ENCODE peak calls at places on chromosomes 11 and 22, in eight cellular contexts. One of them, this sample, is unnamed.

GRCh38 chr11:47756208-47756607 is 10.9 kb downstream of the FNBP4 start:
- DNase-seq in astrocyte of the cerebellum: no peak
- DNase-seq in CD8-positive, alpha-beta T cell: no peak
- DNase-seq in astrocyte: no peak
- DNase-seq in choroid plexus epithelial cell: no peak
- DNase-seq in cardiac muscle cell: no peak
- DNase-seq in HepG2: no peak
- DNase-seq in AG04449: no peak
- DNase-seq in this sample: no peak

GRCh38 chr11:121367434-121367833 is 74.9 kb downstream of the SC5D start:
- DNase-seq in choroid plexus epithelial cell: peak
- DNase-seq in AG04449: no peak
- DNase-seq in astrocyte of the cerebellum: peak
- DNase-seq in cardiac muscle cell: peak
- DNase-seq in CD8-positive, alpha-beta T cell: no peak
- DNase-seq in HepG2: no peak
- DNase-seq in astrocyte: no peak
- DNase-seq in this sample: no peak

GRCh38 chr11:10478574-10479550 is 23.8 kb downstream of the AMPD3 start:
- DNase-seq in HepG2: no peak
- DNase-seq in CD8-positive, alpha-beta T cell: no peak
- DNase-seq in choroid plexus epithelial cell: no peak
- DNase-seq in astrocyte of the cerebellum: no peak
- DNase-seq in AG04449: no peak
- DNase-seq in astrocyte: no peak
- DNase-seq in cardiac muscle cell: no peak
- DNase-seq in this sample: no peak

GRCh38 chr11:119668685-119669084 is 60.3 kb downstream of the NECTIN1 start:
- DNase-seq in choroid plexus epithelial cell: no peak
- DNase-seq in astrocyte: no peak
- DNase-seq in cardiac muscle cell: no peak
- DNase-seq in CD8-positive, alpha-beta T cell: no peak
- DNase-seq in AG04449: no peak
- DNase-seq in HepG2: no peak
- DNase-seq in astrocyte of the cerebellum: no peak
- DNase-seq in this sample: no peak

GRCh38 chr11:116791002-116791812 is 472 bp downstream of the APOA5 start:
- DNase-seq in CD8-positive, alpha-beta T cell: peak
- DNase-seq in cardiac muscle cell: peak
- DNase-seq in AG04449: no peak
- DNase-seq in astrocyte of the cerebellum: peak
- DNase-seq in HepG2: peak
- DNase-seq in astrocyte: no peak
- DNase-seq in choroid plexus epithelial cell: peak
- DNase-seq in this sample: no peak

GRCh38 chr11:60699282-60699681 is at the start of gene MS4A8:
- DNase-seq in AG04449: no peak
- DNase-seq in cardiac muscle cell: no peak
- DNase-seq in CD8-positive, alpha-beta T cell: no peak
- DNase-seq in astrocyte of the cerebellum: no peak
- DNase-seq in astrocyte: no peak
- DNase-seq in HepG2: no peak
- DNase-seq in choroid plexus epithelial cell: peak
- DNase-seq in this sample: no peak

GRCh38 chr11:7514099-7514725 is 413 bp downstream of the PPFIBP2 start:
- DNase-seq in astrocyte of the cerebellum: no peak
- DNase-seq in cardiac muscle cell: peak
- DNase-seq in CD8-positive, alpha-beta T cell: no peak
- DNase-seq in AG04449: no peak
- DNase-seq in choroid plexus epithelial cell: no peak
- DNase-seq in HepG2: no peak
- DNase-seq in astrocyte: no peak
- DNase-seq in this sample: no peak

GRCh38 chr11:34621876-34622275 is 983 bp downstream of the EHF start:
- DNase-seq in HepG2: peak
- DNase-seq in astrocyte: no peak
- DNase-seq in choroid plexus epithelial cell: no peak
- DNase-seq in AG04449: no peak
- DNase-seq in CD8-positive, alpha-beta T cell: no peak
- DNase-seq in cardiac muscle cell: no peak
- DNase-seq in astrocyte of the cerebellum: no peak
- DNase-seq in this sample: no peak

GRCh38 chr11:134024420-134025085 is 44.3 kb upstream of the JAM3 start:
- DNase-seq in CD8-positive, alpha-beta T cell: no peak
- DNase-seq in cardiac muscle cell: no peak
- DNase-seq in AG04449: no peak
- DNase-seq in astrocyte: peak
- DNase-seq in choroid plexus epithelial cell: no peak
- DNase-seq in astrocyte of the cerebellum: no peak
- DNase-seq in HepG2: no peak
- DNase-seq in this sample: no peak

GRCh38 chr22:37562049-37562784 is 1.9 kb downstream of the CDC42EP1 start:
- DNase-seq in CD8-positive, alpha-beta T cell: no peak
- DNase-seq in HepG2: no peak
- DNase-seq in astrocyte of the cerebellum: no peak
- DNase-seq in cardiac muscle cell: no peak
- DNase-seq in astrocyte: no peak
- DNase-seq in AG04449: no peak
- DNase-seq in choroid plexus epithelial cell: no peak
- DNase-seq in this sample: no peak
- TF ChIP-seq CTCF in CD8-positive, alpha-beta T cell: peak
- TF ChIP-seq CTCF in HepG2: no peak
- TF ChIP-seq CTCF in astrocyte of the cerebellum: no peak
- TF ChIP-seq CTCF in cardiac muscle cell: no peak
- TF ChIP-seq CTCF in astrocyte: no peak
- TF ChIP-seq CTCF in AG04449: no peak
- TF ChIP-seq CTCF in choroid plexus epithelial cell: no peak
- TF ChIP-seq CTCF in this sample: no peak

DNA sequence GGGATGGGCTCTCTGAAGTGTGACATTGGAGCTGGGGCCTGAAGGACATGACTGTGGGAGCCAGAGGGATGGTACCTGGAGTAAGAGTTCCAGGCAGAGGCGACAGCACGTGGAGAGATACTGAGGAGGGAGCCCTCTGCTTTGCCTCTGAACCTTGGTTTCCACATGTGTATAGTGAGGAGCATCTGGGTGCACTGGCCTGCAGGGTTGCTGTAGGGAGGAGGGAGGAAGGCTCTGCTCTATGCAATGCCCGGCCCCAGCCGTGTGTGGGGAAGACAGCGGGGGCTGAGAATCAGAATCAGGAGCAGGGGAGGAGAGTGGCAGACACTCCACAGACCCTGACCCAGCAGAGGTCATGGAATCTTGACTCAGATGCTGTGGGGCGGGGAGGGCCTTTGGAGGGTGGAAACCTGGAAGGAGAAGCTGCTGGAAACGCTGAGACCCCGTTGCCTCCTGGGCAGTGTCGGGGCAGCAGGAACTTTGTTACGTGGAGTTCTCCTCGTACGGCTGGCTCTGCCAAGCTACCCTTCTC is 4.0 kb downstream of the SCYL1 start:
- DNase-seq in AG04449: no peak
- DNase-seq in astrocyte: no peak
- DNase-seq in choroid plexus epithelial cell: no peak
- DNase-seq in astrocyte of the cerebellum: no peak
- DNase-seq in CD8-positive, alpha-beta T cell: no peak
- DNase-seq in HepG2: no peak
- DNase-seq in cardiac muscle cell: no peak
- DNase-seq in this sample: no peak
- H3K4me3 ChIP-seq in AG04449: no peak
- H3K4me3 ChIP-seq in astrocyte: no peak
- H3K4me3 ChIP-seq in choroid plexus epithelial cell: no peak
- H3K4me3 ChIP-seq in astrocyte of the cerebellum: no peak
- H3K4me3 ChIP-seq in CD8-positive, alpha-beta T cell: no peak
- H3K4me3 ChIP-seq in HepG2: peak
- H3K4me3 ChIP-seq in cardiac muscle cell: no peak
- H3K4me3 ChIP-seq in this sample: no peak

DNA sequence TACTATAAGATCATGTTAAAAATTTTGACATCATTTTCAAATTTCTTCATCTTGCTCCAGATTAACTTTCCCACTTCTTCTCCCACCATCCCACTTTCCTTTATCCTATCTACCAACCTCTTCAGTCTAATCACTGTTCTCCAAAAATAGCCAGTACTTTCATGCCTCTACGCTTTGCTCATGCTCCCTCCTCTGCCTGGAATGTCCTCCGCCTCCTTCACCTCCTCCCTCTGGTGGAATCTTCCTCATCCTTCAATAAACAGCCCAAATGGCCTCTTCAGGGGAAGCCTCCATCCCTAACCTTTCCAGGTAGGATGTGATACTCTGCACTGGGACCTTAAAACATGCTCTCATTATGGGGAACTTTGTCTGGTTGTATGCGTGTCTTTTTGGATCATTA is 7.8 kb upstream of the CSRP3 start:
- DNase-seq in AG04449: no peak
- DNase-seq in astrocyte: peak
- DNase-seq in CD8-positive, alpha-beta T cell: no peak
- DNase-seq in HepG2: no peak
- DNase-seq in cardiac muscle cell: peak
- DNase-seq in choroid plexus epithelial cell: peak
- DNase-seq in astrocyte of the cerebellum: no peak
- DNase-seq in this sample: no peak
- TF ChIP-seq CTCF in AG04449: no peak
- TF ChIP-seq CTCF in astrocyte: no peak
- TF ChIP-seq CTCF in CD8-positive, alpha-beta T cell: no peak
- TF ChIP-seq CTCF in HepG2: no peak
- TF ChIP-seq CTCF in cardiac muscle cell: peak
- TF ChIP-seq CTCF in choroid plexus epithelial cell: peak
- TF ChIP-seq CTCF in astrocyte of the cerebellum: no peak
- TF ChIP-seq CTCF in this sample: no peak

GRCh38 chr22:42646569-42647525 is 2.3 kb downstream of the CYB5R3 start:
- DNase-seq in astrocyte: peak
- DNase-seq in astrocyte of the cerebellum: no peak
- DNase-seq in HepG2: no peak
- DNase-seq in cardiac muscle cell: peak
- DNase-seq in CD8-positive, alpha-beta T cell: no peak
- DNase-seq in choroid plexus epithelial cell: no peak
- DNase-seq in AG04449: no peak
- DNase-seq in this sample: no peak

GRCh38 chr22:42648017-42648367 is 1.2 kb downstream of the CYB5R3 start:
- DNase-seq in astrocyte of the cerebellum: no peak
- DNase-seq in AG04449: no peak
- DNase-seq in CD8-positive, alpha-beta T cell: no peak
- DNase-seq in cardiac muscle cell: no peak
- DNase-seq in choroid plexus epithelial cell: no peak
- DNase-seq in HepG2: no peak
- DNase-seq in astrocyte: no peak
- DNase-seq in this sample: no peak

GRCh38 chr22:42649261-42650056 is at the start of gene CYB5R3:
- DNase-seq in CD8-positive, alpha-beta T cell: peak
- DNase-seq in astrocyte: peak
- DNase-seq in AG04449: no peak
- DNase-seq in astrocyte of the cerebellum: no peak
- DNase-seq in HepG2: peak
- DNase-seq in cardiac muscle cell: peak
- DNase-seq in choroid plexus epithelial cell: peak
- DNase-seq in this sample: no peak

GRCh38 chr22:42651134-42651533 is 1.9 kb upstream of the CYB5R3 start:
- DNase-seq in HepG2: peak
- DNase-seq in cardiac muscle cell: no peak
- DNase-seq in choroid plexus epithelial cell: no peak
- DNase-seq in astrocyte: peak
- DNase-seq in astrocyte of the cerebellum: no peak
- DNase-seq in CD8-positive, alpha-beta T cell: no peak
- DNase-seq in AG04449: no peak
- DNase-seq in this sample: no peak

DNA sequence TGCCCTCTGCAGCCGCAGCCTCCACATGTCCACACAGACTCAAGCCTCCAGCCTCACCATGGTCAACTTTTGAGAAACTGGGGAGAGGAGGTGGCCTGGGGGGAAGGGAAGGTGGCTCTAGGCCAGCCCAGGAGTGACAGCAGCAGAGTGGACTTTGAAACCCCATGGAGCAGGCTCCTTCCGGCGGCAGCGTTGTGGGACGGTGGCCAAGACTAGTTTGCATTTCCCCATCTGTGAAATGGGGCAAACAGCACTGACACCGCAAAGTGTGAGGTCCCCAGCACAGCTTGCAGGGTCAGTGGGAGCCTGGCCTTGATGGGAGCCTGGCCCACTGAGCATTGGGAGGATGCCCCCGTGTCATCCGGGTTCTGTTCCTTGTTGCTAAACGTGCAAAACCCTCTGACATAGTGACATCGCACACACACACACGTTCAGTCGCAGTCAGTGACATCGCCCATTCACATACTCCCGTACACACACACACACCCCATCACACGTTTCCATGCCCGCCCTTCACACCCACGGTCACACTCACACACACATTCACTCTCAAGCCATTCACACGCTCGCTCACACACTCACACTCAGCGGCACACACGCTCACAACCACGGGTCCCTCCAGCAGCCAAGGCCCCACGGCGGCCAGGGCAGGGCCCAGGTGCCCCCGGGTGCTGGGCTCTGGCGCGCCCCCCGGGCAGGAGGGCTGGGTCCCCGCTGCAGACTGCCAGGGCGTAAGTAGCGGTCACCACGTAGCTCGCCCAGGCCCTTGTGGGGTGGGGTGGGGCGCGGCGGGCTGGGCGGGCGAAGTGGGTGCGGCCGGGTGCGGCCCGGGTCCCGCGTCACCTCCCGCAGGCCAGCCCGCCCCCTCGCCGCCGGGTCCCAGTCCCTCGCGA is 578 bp downstream of the CYB5R3 start:
- DNase-seq in astrocyte: peak
- DNase-seq in CD8-positive, alpha-beta T cell: no peak
- DNase-seq in choroid plexus epithelial cell: peak
- DNase-seq in AG04449: no peak
- DNase-seq in astrocyte of the cerebellum: no peak
- DNase-seq in cardiac muscle cell: no peak
- DNase-seq in HepG2: peak
- DNase-seq in this sample: no peak
- H3K4me3 ChIP-seq in astrocyte: peak
- H3K4me3 ChIP-seq in CD8-positive, alpha-beta T cell: peak
- H3K4me3 ChIP-seq in choroid plexus epithelial cell: peak
- H3K4me3 ChIP-seq in AG04449: peak
- H3K4me3 ChIP-seq in astrocyte of the cerebellum: peak
- H3K4me3 ChIP-seq in cardiac muscle cell: peak
- H3K4me3 ChIP-seq in HepG2: peak
- H3K4me3 ChIP-seq in this sample: peak

GRCh38 chr11:1087961-1088926 is 13.6 kb downstream of the MUC2 start:
- DNase-seq in cardiac muscle cell: no peak
- DNase-seq in AG04449: no peak
- DNase-seq in choroid plexus epithelial cell: no peak
- DNase-seq in astrocyte of the cerebellum: no peak
- DNase-seq in HepG2: peak
- DNase-seq in astrocyte: no peak
- DNase-seq in CD8-positive, alpha-beta T cell: no peak
- DNase-seq in this sample: no peak
- TF ChIP-seq CTCF in cardiac muscle cell: no peak
- TF ChIP-seq CTCF in AG04449: no peak
- TF ChIP-seq CTCF in choroid plexus epithelial cell: no peak
- TF ChIP-seq CTCF in astrocyte of the cerebellum: no peak
- TF ChIP-seq CTCF in HepG2: no peak
- TF ChIP-seq CTCF in astrocyte: no peak
- TF ChIP-seq CTCF in CD8-positive, alpha-beta T cell: no peak
- TF ChIP-seq CTCF in this sample: no peak

This sample was measured in retinal pigment epithelial cell.